ENCODE peak calls at places on chromosomes 2 and 18, in ten cellular contexts. P, D, B, N, R, W, H, I, L and J are unnamed samples.

GRCh38 chr2:8692783-8693768 is 11.2 kb downstream of the ID2 start:
- DNase-seq in R (no peak), L (no peak), B (peak), P (no peak), N (no peak), H (peak), W (peak), I (peak), D (peak), J (no peak)

GRCh38 chr2:1795842-1796580 is 51.7 kb upstream of the PXDN start:
- DNase-seq in H (no peak), L (no peak), R (no peak), N (no peak), I (no peak), B (peak), P (peak), W (no peak), D (no peak), J (no peak)

GRCh38 chr2:105431367-105432088 is 32.7 kb upstream of the FHL2 start:
- DNase-seq in I (no peak), W (no peak), R (no peak), H (no peak), D (no peak), B (peak), N (peak), L (no peak), P (peak), J (no peak)

GRCh38 chr2:199336546-199336945 is 121.2 kb downstream of the SATB2 start:
- DNase-seq in P (peak), W (no peak), L (no peak), H (no peak), D (no peak), R (no peak), B (no peak), I (no peak), N (peak), J (no peak)

GRCh38 chr18:59268722-59269562 is 4.3 kb downstream of the RAX start:
- DNase-seq in I (peak), W (no peak), B (peak), N (no peak), L (no peak), R (no peak), H (no peak), D (peak), P (peak), J (no peak)

GRCh38 chr2:102708847-102709559 is 52.8 kb upstream of the TMEM182 start:
- DNase-seq in W (peak), I (peak), N (peak), R (no peak), D (no peak), H (no peak), B (peak), L (no peak), P (peak), J (no peak)

GRCh38 chr2:113171359-113172075 is 2.3 kb upstream of the PSD4 start:
- DNase-seq in L (no peak), I (no peak), W (no peak), N (no peak), P (no peak), H (no peak), D (no peak), R (no peak), B (no peak), J (no peak)

GRCh38 chr18:79543861-79544385 is 135.7 kb upstream of the CTDP1 start:
- DNase-seq in R (no peak), W (no peak), I (no peak), P (no peak), N (no peak), B (no peak), D (no peak), L (no peak), H (no peak), J (no peak)

GRCh38 chr2:96760986-96761832 is 507 bp downstream of the CNNM4 start:
- DNase-seq in I (peak), B (peak), R (no peak), N (no peak), D (peak), L (no peak), W (no peak), P (peak), H (peak), J (no peak)

GRCh38 chr18:30489890-30490643 is 552.5 kb downstream of the DSC3 start:
- DNase-seq in B (no peak), H (no peak), R (no peak), I (no peak), L (no peak), N (no peak), D (no peak), W (no peak), P (no peak), J (no peak)

GRCh38 chr2:11631462-11631861 is 38.5 kb downstream of the NTSR2 start:
- DNase-seq in I (no peak), B (no peak), N (no peak), H (no peak), D (no peak), W (peak), P (peak), L (no peak), R (no peak), J (no peak)

GRCh38 chr2:19702267-19702666 is 199.5 kb downstream of the TTC32 start:
- DNase-seq in H (no peak), D (no peak), L (no peak), I (no peak), B (no peak), R (no peak), P (peak), N (peak), W (no peak), J (no peak)

GRCh38 chr18:31575515-31576246 is 16.0 kb upstream of the TTR start:
- DNase-seq in I (no peak), B (no peak), N (no peak), W (no peak), L (no peak), D (no peak), H (no peak), R (no peak), P (no peak), J (no peak)

GRCh38 chr2:13390676-13391075 is 673.9 kb downstream of the TRIB2 start:
- DNase-seq in H (no peak), I (no peak), P (no peak), N (no peak), W (no peak), R (no peak), B (no peak), L (no peak), D (no peak), J (no peak)

GRCh38 chr2:165390875-165391274 is 78.6 kb upstream of the CSRNP3 start:
- DNase-seq in D (no peak), W (no peak), H (no peak), L (no peak), B (no peak), R (no peak), N (no peak), I (no peak), P (no peak), J (no peak)

GRCh38 chr18:36536426-36536825 is 238.9 kb downstream of the FHOD3 start:
- DNase-seq in W (no peak), R (no peak), N (no peak), D (peak), H (no peak), L (no peak), B (no peak), P (no peak), I (no peak), J (no peak)

GRCh38 chr2:181892795-181893435 is 1.4 kb downstream of the ITPRID2 start:
- DNase-seq in B (peak), H (peak), N (peak), I (peak), L (no peak), D (no peak), W (peak), P (peak), R (no peak), J (no peak)

GRCh38 chr2:181891966-181892794 is 650 bp downstream of the ITPRID2 start:
- DNase-seq in N (peak), D (peak), W (peak), I (peak), L (peak), P (peak), B (peak), R (peak), H (peak), J (no peak)

GRCh38 chr2:181896286-181896685 is 4.8 kb downstream of the ITPRID2 start:
- DNase-seq in B (no peak), L (no peak), D (no peak), W (no peak), R (no peak), N (no peak), H (no peak), I (no peak), P (no peak), J (no peak)

GRCh38 chr2:181894381-181894780 is 2.9 kb downstream of the ITPRID2 start:
- DNase-seq in N (no peak), D (no peak), W (no peak), L (no peak), R (no peak), P (no peak), B (no peak), H (peak), I (no peak), J (no peak)

GRCh38 chr2:181895788-181896187 is 4.3 kb downstream of the ITPRID2 start:
- DNase-seq in D (no peak), R (no peak), B (no peak), N (no peak), L (no peak), W (no peak), I (no peak), P (no peak), H (no peak), J (no peak)
- H3K9ac ChIP-seq in D (no peak), R (no peak), B (no peak), N (peak), L (peak), W (no peak), I (no peak), P (no peak), H (no peak), J (no peak)

GRCh38 chr2:32427672-32428622 is 71.1 kb downstream of the BIRC6 start:
- DNase-seq in I (no peak), H (peak), R (no peak), B (no peak), L (no peak), P (no peak), N (no peak), D (peak), W (no peak), J (no peak)

GRCh38 chr2:32423536-32423935 is 66.7 kb downstream of the BIRC6 start:
- DNase-seq in W (no peak), I (no peak), L (no peak), N (peak), H (no peak), D (no peak), R (no peak), B (no peak), P (no peak), J (no peak)

GRCh38 chr2:32424739-32425138 is 67.9 kb downstream of the BIRC6 start:
- DNase-seq in R (no peak), D (no peak), W (no peak), N (peak), P (no peak), H (no peak), B (no peak), L (no peak), I (no peak), J (no peak)

GRCh38 chr2:32422133-32422532 is 65.3 kb downstream of the BIRC6 start:
- DNase-seq in L (no peak), B (no peak), R (no peak), D (no peak), P (peak), W (no peak), I (no peak), N (no peak), H (no peak), J (no peak)

DNA sequence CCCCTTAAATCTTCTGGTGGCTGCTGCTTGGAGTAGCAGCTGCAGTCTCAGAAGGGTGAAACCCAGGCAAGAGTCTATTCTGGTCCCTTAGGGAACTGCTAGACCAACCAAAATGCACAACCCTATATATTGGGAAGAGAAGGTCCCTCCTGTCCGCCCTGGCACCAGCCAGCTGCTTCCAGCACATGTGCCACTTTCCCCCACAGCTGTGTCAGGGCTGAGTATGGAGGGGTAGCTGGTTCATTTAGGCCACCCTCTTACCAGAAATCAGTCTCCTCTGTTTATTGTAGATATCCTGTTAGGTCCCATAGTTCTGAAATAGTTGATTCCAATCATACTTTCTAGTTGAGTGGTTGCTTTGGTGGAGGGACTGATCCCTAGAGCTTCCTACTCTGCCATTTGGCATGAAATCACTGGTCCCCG is 68.9 kb downstream of the BIRC6 start:
- DNase-seq in B (peak), R (no peak), L (no peak), H (no peak), I (no peak), N (peak), W (no peak), D (no peak), P (peak), J (no peak)
- TF ChIP-seq EZH2 in B (no peak), R (no peak), L (no peak), H (no peak), I (no peak), N (no peak), W (no peak), D (no peak), P (no peak), J (no peak)

GRCh38 chr2:237696471-237696870 is 69.1 kb downstream of the LRRFIP1 start:
- DNase-seq in L (no peak), R (no peak), H (no peak), I (no peak), P (no peak), B (no peak), W (no peak), N (no peak), D (no peak), J (no peak)

GRCh38 chr2:237692601-237693079 is 65.3 kb downstream of the LRRFIP1 start:
- DNase-seq in N (no peak), W (no peak), B (no peak), D (peak), P (peak), R (no peak), L (no peak), H (peak), I (peak), J (no peak)

GRCh38 chr2:237695201-237695780 is 67.9 kb downstream of the LRRFIP1 start:
- DNase-seq in I (peak), N (peak), D (no peak), L (peak), H (peak), P (peak), R (no peak), B (peak), W (peak), J (peak)

GRCh38 chr2:237693281-237694039 is 66.1 kb downstream of the LRRFIP1 start:
- DNase-seq in R (no peak), N (peak), L (no peak), H (peak), D (no peak), P (peak), W (peak), B (peak), I (peak), J (no peak)

DNA sequence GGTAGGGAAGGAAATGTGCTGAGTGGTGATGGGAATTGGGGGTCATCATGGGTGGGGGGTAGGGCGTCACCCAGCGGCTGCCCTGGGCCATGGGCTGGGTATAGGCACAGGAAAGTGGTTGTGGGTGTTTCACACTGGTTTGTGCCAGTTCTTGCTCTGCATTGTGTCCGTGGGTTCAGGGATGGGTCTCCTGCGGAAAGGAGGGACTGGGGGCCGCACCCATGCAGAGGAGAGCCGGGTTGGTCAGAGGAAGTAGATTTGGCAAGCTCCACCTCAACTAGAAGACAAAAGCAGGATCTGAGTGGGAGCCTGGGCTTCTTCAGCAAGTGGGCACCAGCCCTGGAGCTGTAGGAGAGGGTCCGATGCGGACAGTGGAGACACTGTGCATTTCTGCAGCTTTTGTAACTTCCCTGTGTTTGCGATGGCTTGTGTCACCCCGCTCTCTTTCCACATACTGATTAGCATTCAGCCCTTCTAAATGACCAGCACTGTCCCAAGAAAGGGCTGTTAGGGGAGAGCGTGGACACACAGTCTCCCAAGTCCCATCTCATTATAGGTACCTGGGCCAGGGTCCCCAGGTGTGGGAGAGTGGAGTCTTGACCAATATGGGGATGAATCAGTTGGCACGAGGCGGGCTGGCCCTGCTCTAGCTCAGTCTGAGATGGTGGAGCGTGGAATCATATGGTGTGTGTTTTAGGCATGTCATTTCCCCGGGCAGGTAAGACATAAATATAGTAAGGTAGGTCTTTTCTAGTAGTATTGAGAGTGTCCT is 67.2 kb downstream of the LRRFIP1 start:
- DNase-seq in N (no peak), D (no peak), H (no peak), I (no peak), R (no peak), P (no peak), W (no peak), B (no peak), L (no peak), J (no peak)
- H3K9ac ChIP-seq in N (peak), D (no peak), H (peak), I (peak), R (no peak), P (peak), W (peak), B (no peak), L (peak), J (peak)

GRCh38 chr2:218870984-218871344 is 9.7 kb upstream of the WNT10A start:
- DNase-seq in R (no peak), I (no peak), H (no peak), B (no peak), L (no peak), P (no peak), W (no peak), N (no peak), D (no peak), J (no peak)
- TF ChIP-seq EZH2 in R (no peak), I (no peak), H (no peak), B (no peak), L (no peak), P (peak), W (no peak), N (no peak), D (no peak), J (no peak)

GRCh38 chr18:48542513-48543181 is 3.8 kb downstream of the CTIF start:
- DNase-seq in I (peak), P (no peak), L (no peak), W (peak), N (no peak), R (no peak), B (no peak), D (no peak), H (no peak), J (no peak)
- H3K9ac ChIP-seq in I (no peak), P (peak), L (no peak), W (peak), N (peak), R (no peak), B (no peak), D (no peak), H (no peak), J (no peak)

GRCh38 chr2:17223171-17223570 is 295.1 kb downstream of the RAD51AP2 start:
- DNase-seq in D (no peak), B (peak), H (no peak), W (no peak), L (no peak), I (no peak), N (no peak), R (no peak), P (no peak), J (no peak)
- TF ChIP-seq EZH2 in D (no peak), B (no peak), H (no peak), W (no peak), L (no peak), I (no peak), N (no peak), R (no peak), P (no peak), J (no peak)

DNA sequence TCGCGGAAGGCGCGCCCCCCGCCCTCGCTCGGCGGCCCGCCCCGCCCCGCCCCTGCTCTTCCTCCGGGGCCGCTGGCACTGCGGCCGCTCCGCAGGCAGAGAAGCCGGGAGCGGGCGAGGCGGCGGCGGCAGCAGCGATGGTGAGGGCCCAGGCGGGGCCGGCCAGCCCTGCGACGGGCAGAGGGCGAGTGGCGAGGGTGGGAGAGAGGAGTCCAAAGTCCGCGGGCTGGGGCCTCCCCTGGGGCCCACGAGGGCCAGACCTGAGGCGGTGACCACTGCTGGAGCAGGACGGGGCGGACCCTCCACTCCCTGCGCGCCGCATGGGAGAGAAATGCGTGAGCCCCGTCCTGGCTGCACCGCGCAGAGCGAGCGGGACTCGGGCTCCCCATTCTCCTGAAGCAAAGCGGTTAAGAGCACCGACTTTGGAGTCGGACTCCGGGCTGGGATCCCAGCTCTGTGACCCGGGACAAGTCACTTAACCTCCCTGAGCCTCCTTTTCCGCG is at the start of gene VAMP5:
- DNase-seq in W (no peak), I (no peak), H (peak), D (peak), P (peak), B (no peak), N (no peak), R (no peak), L (peak), J (no peak)
- H3K9ac ChIP-seq in W (no peak), I (no peak), H (peak), D (no peak), P (peak), B (peak), N (peak), R (no peak), L (peak), J (no peak)